ENCODE peak calls at places on chromosomes 11 and 22, in six cellular contexts. One of them, this sample, is unnamed.

GRCh38 chr11:19711911-19712280 is 741 bp upstream of the NAV2 start:
- DNase-seq in HFF-Myc: no peak
- DNase-seq in NCI-H1417: no peak
- DNase-seq in HCEC 1CT: no peak
- DNase-seq in fibroblast of the conjunctiva: no peak
- DNase-seq in fibroblast of mammary gland: no peak
- DNase-seq in this sample: peak

GRCh38 chr11:59208956-59209355 is 3.8 kb downstream of the MPEG1 start:
- DNase-seq in HFF-Myc: no peak
- DNase-seq in NCI-H1417: no peak
- DNase-seq in HCEC 1CT: peak
- DNase-seq in fibroblast of the conjunctiva: no peak
- DNase-seq in fibroblast of mammary gland: peak
- DNase-seq in this sample: no peak

GRCh38 chr11:14411818-14412217 is 52.8 kb upstream of the RRAS2 start:
- DNase-seq in HFF-Myc: peak
- DNase-seq in NCI-H1417: no peak
- DNase-seq in HCEC 1CT: peak
- DNase-seq in fibroblast of the conjunctiva: peak
- DNase-seq in fibroblast of mammary gland: peak
- DNase-seq in this sample: no peak

GRCh38 chr11:114128399-114128798 is 68.9 kb downstream of the ZBTB16 start:
- DNase-seq in HFF-Myc: no peak
- DNase-seq in NCI-H1417: no peak
- DNase-seq in HCEC 1CT: no peak
- DNase-seq in fibroblast of the conjunctiva: no peak
- DNase-seq in fibroblast of mammary gland: no peak
- DNase-seq in this sample: peak

GRCh38 chr22:46079861-46080821 is 70.2 kb upstream of the PPARA start:
- DNase-seq in HFF-Myc: no peak
- DNase-seq in NCI-H1417: no peak
- DNase-seq in HCEC 1CT: peak
- DNase-seq in fibroblast of the conjunctiva: no peak
- DNase-seq in fibroblast of mammary gland: peak
- DNase-seq in this sample: peak

GRCh38 chr11:12876340-12876739 is 132.8 kb upstream of the RASSF10 start:
- DNase-seq in HFF-Myc: no peak
- DNase-seq in NCI-H1417: no peak
- DNase-seq in HCEC 1CT: no peak
- DNase-seq in fibroblast of the conjunctiva: no peak
- DNase-seq in fibroblast of mammary gland: peak
- DNase-seq in this sample: no peak

GRCh38 chr11:112249871-112250590 is 10.6 kb downstream of the PLET1 start:
- DNase-seq in HFF-Myc: no peak
- DNase-seq in NCI-H1417: no peak
- DNase-seq in HCEC 1CT: no peak
- DNase-seq in fibroblast of the conjunctiva: no peak
- DNase-seq in fibroblast of mammary gland: no peak
- DNase-seq in this sample: no peak

GRCh38 chr22:49811014-49811791 is 16.5 kb downstream of the BRD1 start:
- DNase-seq in HFF-Myc: no peak
- DNase-seq in NCI-H1417: no peak
- DNase-seq in HCEC 1CT: no peak
- DNase-seq in fibroblast of the conjunctiva: no peak
- DNase-seq in fibroblast of mammary gland: no peak
- DNase-seq in this sample: no peak

GRCh38 chr11:17985517-17985916 is 27.3 kb downstream of the SERGEF start:
- DNase-seq in HFF-Myc: no peak
- DNase-seq in NCI-H1417: no peak
- DNase-seq in HCEC 1CT: peak
- DNase-seq in fibroblast of the conjunctiva: peak
- DNase-seq in fibroblast of mammary gland: peak
- DNase-seq in this sample: peak

GRCh38 chr11:34303028-34303427 is 54.8 kb downstream of the ABTB2 start:
- DNase-seq in HFF-Myc: no peak
- DNase-seq in NCI-H1417: no peak
- DNase-seq in HCEC 1CT: no peak
- DNase-seq in fibroblast of the conjunctiva: no peak
- DNase-seq in fibroblast of mammary gland: no peak
- DNase-seq in this sample: no peak

GRCh38 chr22:37999640-38000272 is 15.4 kb upstream of the SOX10 start:
- DNase-seq in HFF-Myc: no peak
- DNase-seq in NCI-H1417: peak
- DNase-seq in HCEC 1CT: peak
- DNase-seq in fibroblast of the conjunctiva: no peak
- DNase-seq in fibroblast of mammary gland: peak
- DNase-seq in this sample: no peak

GRCh38 chr11:34250732-34251639 is 106.8 kb downstream of the ABTB2 start:
- DNase-seq in HFF-Myc: no peak
- DNase-seq in NCI-H1417: peak
- DNase-seq in HCEC 1CT: peak
- DNase-seq in fibroblast of the conjunctiva: no peak
- DNase-seq in fibroblast of mammary gland: peak
- DNase-seq in this sample: no peak

GRCh38 chr11:103995896-103996295 is 40.5 kb upstream of the DDI1 start:
- DNase-seq in HFF-Myc: no peak
- DNase-seq in NCI-H1417: no peak
- DNase-seq in HCEC 1CT: no peak
- DNase-seq in fibroblast of the conjunctiva: no peak
- DNase-seq in fibroblast of mammary gland: peak
- DNase-seq in this sample: no peak

GRCh38 chr11:134475951-134476350 is 63.9 kb upstream of the B3GAT1 start:
- DNase-seq in HFF-Myc: no peak
- DNase-seq in NCI-H1417: no peak
- DNase-seq in HCEC 1CT: no peak
- DNase-seq in fibroblast of the conjunctiva: no peak
- DNase-seq in fibroblast of mammary gland: no peak
- DNase-seq in this sample: no peak

GRCh38 chr11:35257287-35257686 is 118.3 kb downstream of the CD44 start:
- DNase-seq in HFF-Myc: no peak
- DNase-seq in NCI-H1417: no peak
- DNase-seq in HCEC 1CT: no peak
- DNase-seq in fibroblast of the conjunctiva: no peak
- DNase-seq in fibroblast of mammary gland: no peak
- DNase-seq in this sample: no peak

GRCh38 chr11:47861762-47862161 is 13.6 kb upstream of the NUP160 start:
- DNase-seq in HFF-Myc: no peak
- DNase-seq in NCI-H1417: no peak
- DNase-seq in HCEC 1CT: peak
- DNase-seq in fibroblast of the conjunctiva: no peak
- DNase-seq in fibroblast of mammary gland: peak
- DNase-seq in this sample: no peak

GRCh38 chr11:125263268-125263790 is 98.8 kb downstream of the PKNOX2 start:
- DNase-seq in HFF-Myc: peak
- DNase-seq in NCI-H1417: peak
- DNase-seq in HCEC 1CT: peak
- DNase-seq in fibroblast of the conjunctiva: peak
- DNase-seq in fibroblast of mammary gland: peak
- DNase-seq in this sample: peak

GRCh38 chr22:20550851-20551744 is 43.7 kb downstream of the MED15 start:
- DNase-seq in HFF-Myc: no peak
- DNase-seq in NCI-H1417: no peak
- DNase-seq in HCEC 1CT: peak
- DNase-seq in fibroblast of the conjunctiva: no peak
- DNase-seq in fibroblast of mammary gland: peak
- DNase-seq in this sample: no peak

GRCh38 chr11:40384991-40385390 is 1074.5 kb downstream of the LRRC4C start:
- DNase-seq in HFF-Myc: peak
- DNase-seq in NCI-H1417: no peak
- DNase-seq in HCEC 1CT: peak
- DNase-seq in fibroblast of the conjunctiva: peak
- DNase-seq in fibroblast of mammary gland: peak
- DNase-seq in this sample: no peak

GRCh38 chr11:6705905-6706535 is 22.9 kb upstream of the MRPL17 start:
- DNase-seq in HFF-Myc: no peak
- DNase-seq in NCI-H1417: peak
- DNase-seq in HCEC 1CT: peak
- DNase-seq in fibroblast of the conjunctiva: peak
- DNase-seq in fibroblast of mammary gland: peak
- DNase-seq in this sample: no peak

GRCh38 chr11:73034777-73035176 is 107.3 kb downstream of the FCHSD2 start:
- DNase-seq in HFF-Myc: no peak
- DNase-seq in NCI-H1417: no peak
- DNase-seq in HCEC 1CT: no peak
- DNase-seq in fibroblast of the conjunctiva: no peak
- DNase-seq in fibroblast of mammary gland: no peak
- DNase-seq in this sample: no peak

GRCh38 chr11:86303257-86303656 is 1.2 kb downstream of the HIKESHI start:
- DNase-seq in HFF-Myc: no peak
- DNase-seq in NCI-H1417: no peak
- DNase-seq in HCEC 1CT: no peak
- DNase-seq in fibroblast of the conjunctiva: no peak
- DNase-seq in fibroblast of mammary gland: no peak
- DNase-seq in this sample: no peak

GRCh38 chr11:47056261-47056915 is 119.8 kb downstream of the CSTPP1 start:
- DNase-seq in HFF-Myc: peak
- DNase-seq in NCI-H1417: no peak
- DNase-seq in HCEC 1CT: peak
- DNase-seq in fibroblast of the conjunctiva: peak
- DNase-seq in fibroblast of mammary gland: peak
- DNase-seq in this sample: no peak

GRCh38 chr22:36201630-36202312 is at the start of gene APOL4:
- DNase-seq in HFF-Myc: peak
- DNase-seq in NCI-H1417: peak
- DNase-seq in HCEC 1CT: no peak
- DNase-seq in fibroblast of the conjunctiva: no peak
- DNase-seq in fibroblast of mammary gland: peak
- DNase-seq in this sample: no peak

GRCh38 chr11:57116654-57117053 is 65.1 kb upstream of the LRRC55 start:
- DNase-seq in HFF-Myc: peak
- DNase-seq in NCI-H1417: peak
- DNase-seq in HCEC 1CT: peak
- DNase-seq in fibroblast of the conjunctiva: peak
- DNase-seq in fibroblast of mammary gland: peak
- DNase-seq in this sample: no peak

GRCh38 chr11:44852952-44853351 is 97.7 kb downstream of the TP53I11 start:
- DNase-seq in HFF-Myc: no peak
- DNase-seq in NCI-H1417: no peak
- DNase-seq in HCEC 1CT: no peak
- DNase-seq in fibroblast of the conjunctiva: no peak
- DNase-seq in fibroblast of mammary gland: no peak
- DNase-seq in this sample: no peak

GRCh38 chr22:38415046-38415445 is 40.0 kb downstream of the KCNJ4 start:
- DNase-seq in HFF-Myc: no peak
- DNase-seq in NCI-H1417: no peak
- DNase-seq in HCEC 1CT: no peak
- DNase-seq in fibroblast of the conjunctiva: no peak
- DNase-seq in fibroblast of mammary gland: no peak
- DNase-seq in this sample: no peak

GRCh38 chr22:44047891-44048301 is 23.8 kb downstream of the PARVB start:
- DNase-seq in HFF-Myc: no peak
- DNase-seq in NCI-H1417: no peak
- DNase-seq in HCEC 1CT: no peak
- DNase-seq in fibroblast of the conjunctiva: no peak
- DNase-seq in fibroblast of mammary gland: no peak
- DNase-seq in this sample: no peak

GRCh38 chr22:20798218-20798617 is 24.3 kb downstream of the SERPIND1 start:
- DNase-seq in HFF-Myc: no peak
- DNase-seq in NCI-H1417: no peak
- DNase-seq in HCEC 1CT: no peak
- DNase-seq in fibroblast of the conjunctiva: no peak
- DNase-seq in fibroblast of mammary gland: no peak
- DNase-seq in this sample: no peak

GRCh38 chr22:22366478-22366988 is 121.9 kb downstream of the VPREB1 start:
- DNase-seq in HFF-Myc: no peak
- DNase-seq in NCI-H1417: no peak
- DNase-seq in HCEC 1CT: no peak
- DNase-seq in fibroblast of the conjunctiva: no peak
- DNase-seq in fibroblast of mammary gland: no peak
- DNase-seq in this sample: no peak

GRCh38 chr11:125165664-125166346 is 1.3 kb downstream of the PKNOX2 start:
- DNase-seq in HFF-Myc: no peak
- DNase-seq in NCI-H1417: no peak
- DNase-seq in HCEC 1CT: no peak
- DNase-seq in fibroblast of the conjunctiva: no peak
- DNase-seq in fibroblast of mammary gland: peak
- DNase-seq in this sample: no peak

GRCh38 chr22:48943567-48944432 is 883.9 kb downstream of the BRD1 start:
- DNase-seq in HFF-Myc: no peak
- DNase-seq in NCI-H1417: no peak
- DNase-seq in HCEC 1CT: no peak
- DNase-seq in fibroblast of the conjunctiva: no peak
- DNase-seq in fibroblast of mammary gland: no peak
- DNase-seq in this sample: no peak

GRCh38 chr22:30325724-30326703 is 727 bp downstream of the TBC1D10A start:
- DNase-seq in HFF-Myc: no peak
- DNase-seq in NCI-H1417: peak
- DNase-seq in HCEC 1CT: no peak
- DNase-seq in fibroblast of the conjunctiva: no peak
- DNase-seq in fibroblast of mammary gland: no peak
- DNase-seq in this sample: no peak

This sample was measured in DMS79.